ENCODE peak calls at places on chromosomes 3 and 15, in four cellular contexts. O is Peyer's patch, H is neural progenitor cell, T is SK-N-SH. Y is an unnamed sample.
A peak's percentile ranks its signal among the peaks of the same experiment; 100 is the strongest.

GRCh38 chr15:61299060-61299763 is 70.1 kb upstream of the RORA start:
- DNase-seq in H (no peak), O (no peak), T (no peak), Y (no peak)

GRCh38 chr3:107067421-107067820 is 309.8 kb upstream of the CCDC54 start:
- DNase-seq in H (no peak), O (no peak), T (no peak), Y (no peak)

GRCh38 chr3:128748527-128748926 is 22.5 kb downstream of the RAB7A start:
- DNase-seq in O (no peak), H (no peak), T (no peak), Y (no peak)

GRCh38 chr3:158717576-158717975 is 14.7 kb downstream of the RARRES1 start:
- DNase-seq in O (no peak), T (no peak), H (no peak), Y (no peak)

GRCh38 chr15:55282284-55282833 is 7.3 kb downstream of the RAB27A start:
- DNase-seq in O (no peak), T (peak; percentile 46), H (no peak), Y (no peak)

GRCh38 chr3:38646630-38647029 is 2.9 kb downstream of the SCN5A start:
- DNase-seq in T (peak; percentile 22), H (peak; percentile 74), O (no peak), Y (peak; percentile 82)

GRCh38 chr3:159860727-159861126 is 127.9 kb upstream of the IL12A start:
- DNase-seq in O (no peak), T (no peak), H (no peak), Y (no peak)

GRCh38 chr3:79361748-79362378 is 405.9 kb downstream of the ROBO1 start:
- DNase-seq in T (peak; percentile 36), O (no peak), H (peak; percentile 63), Y (no peak)

GRCh38 chr3:172461530-172462138 is 13.4 kb upstream of the GHSR start:
- DNase-seq in T (peak; percentile 55), H (peak; percentile 42), O (no peak), Y (no peak)
- TF ChIP-seq CTCF in T (peak; percentile 89), H (peak; percentile 89), O (peak; percentile 85), Y (peak; percentile 92)

DNA sequence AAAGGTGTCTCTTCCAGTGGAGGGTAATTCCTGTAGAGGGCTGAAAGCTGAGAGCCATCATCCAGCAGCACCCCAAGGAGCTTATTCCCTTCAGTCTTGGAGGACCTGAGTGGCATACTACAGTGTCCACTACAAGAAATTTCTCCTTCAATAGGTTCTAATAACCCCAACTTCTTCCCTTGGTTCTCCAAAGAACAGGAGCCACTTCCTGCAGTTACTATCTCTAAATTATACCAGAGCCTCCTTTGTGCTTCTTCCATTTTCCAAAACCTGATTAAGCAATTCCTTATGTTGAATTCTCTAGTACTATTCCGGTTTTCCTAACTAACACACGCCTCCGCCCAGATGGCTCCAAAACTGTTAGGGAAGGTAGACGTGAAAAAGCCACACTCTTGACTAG is 50.4 kb downstream of the DCLK3 start:
- DNase-seq in O (no peak), T (no peak), H (no peak), Y (no peak)
- TF ChIP-seq CTCF in O (no peak), T (no peak), H (no peak), Y (no peak)

GRCh38 chr3:185069023-185069422 is 83.8 kb downstream of the C3orf70 start:
- DNase-seq in T (no peak), H (no peak), O (no peak), Y (no peak)

GRCh38 chr3:185067173-185067572 is 85.7 kb downstream of the C3orf70 start:
- DNase-seq in H (no peak), T (no peak), O (no peak), Y (no peak)

GRCh38 chr3:185070491-185071335 is 82.1 kb downstream of the C3orf70 start:
- DNase-seq in T (peak; percentile 72), H (peak; percentile 64), O (no peak), Y (peak; percentile 90)

GRCh38 chr3:185071401-185071800 is 81.5 kb downstream of the C3orf70 start:
- DNase-seq in T (peak; percentile 48), H (no peak), O (no peak), Y (no peak)

DNA sequence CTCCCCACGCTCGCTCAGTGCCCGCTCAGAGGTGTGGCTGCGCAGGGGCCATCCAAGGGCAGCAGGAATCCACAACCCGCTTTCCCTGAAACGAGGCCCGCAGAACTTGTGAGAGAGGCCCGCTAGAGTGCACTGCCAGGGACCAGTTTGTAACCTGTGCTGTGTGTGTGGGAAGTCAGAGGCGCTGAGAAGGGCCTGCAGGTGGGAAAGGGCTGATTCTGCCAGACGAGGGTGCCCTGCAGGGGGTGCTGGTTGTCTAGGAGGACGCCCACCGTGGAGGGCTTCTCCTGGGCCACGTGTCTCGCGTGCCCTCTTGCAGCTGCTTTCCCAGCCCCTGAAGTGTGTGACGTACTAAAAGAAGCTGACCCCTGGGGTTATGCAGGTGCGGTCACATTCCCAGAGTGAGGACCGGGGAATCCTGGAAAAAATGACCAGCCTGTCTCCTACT is 83.3 kb downstream of the C3orf70 start:
- DNase-seq in H (peak; percentile 80), O (no peak), T (peak; percentile 51), Y (peak; percentile 94)
- TF ChIP-seq CTCF in H (peak; percentile 54), O (no peak), T (peak; percentile 10), Y (peak; percentile 71)

DNA sequence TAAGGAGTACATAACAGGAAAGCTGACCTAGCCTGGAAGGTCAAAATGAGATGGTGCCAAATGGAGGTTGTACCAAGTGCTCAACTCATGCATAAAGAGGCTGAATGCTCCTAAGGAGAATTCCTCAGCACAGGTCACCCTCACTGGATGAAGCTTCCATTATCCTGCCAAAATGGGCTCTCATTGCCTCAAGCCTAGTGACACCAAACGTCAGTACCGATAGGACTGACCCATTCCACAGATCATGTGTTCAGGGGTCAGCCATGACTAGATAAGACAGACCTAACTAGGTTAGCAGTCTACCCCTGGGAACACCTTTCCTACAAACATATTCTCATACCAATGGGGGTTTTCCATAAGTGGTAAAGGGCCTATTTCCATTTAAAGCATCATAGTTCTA is 160.7 kb downstream of the MEX3B start:
- DNase-seq in T (no peak), H (no peak), O (no peak), Y (no peak)
- TF ChIP-seq CTCF in T (no peak), H (no peak), O (no peak), Y (no peak)

GRCh38 chr3:167872941-167873340 is 137.4 kb downstream of the SERPINI1 start:
- DNase-seq in T (no peak), H (no peak), O (no peak), Y (no peak)
- TF ChIP-seq CTCF in T (peak; percentile 48), H (peak; percentile 35), O (no peak), Y (peak; percentile 68)

DNA sequence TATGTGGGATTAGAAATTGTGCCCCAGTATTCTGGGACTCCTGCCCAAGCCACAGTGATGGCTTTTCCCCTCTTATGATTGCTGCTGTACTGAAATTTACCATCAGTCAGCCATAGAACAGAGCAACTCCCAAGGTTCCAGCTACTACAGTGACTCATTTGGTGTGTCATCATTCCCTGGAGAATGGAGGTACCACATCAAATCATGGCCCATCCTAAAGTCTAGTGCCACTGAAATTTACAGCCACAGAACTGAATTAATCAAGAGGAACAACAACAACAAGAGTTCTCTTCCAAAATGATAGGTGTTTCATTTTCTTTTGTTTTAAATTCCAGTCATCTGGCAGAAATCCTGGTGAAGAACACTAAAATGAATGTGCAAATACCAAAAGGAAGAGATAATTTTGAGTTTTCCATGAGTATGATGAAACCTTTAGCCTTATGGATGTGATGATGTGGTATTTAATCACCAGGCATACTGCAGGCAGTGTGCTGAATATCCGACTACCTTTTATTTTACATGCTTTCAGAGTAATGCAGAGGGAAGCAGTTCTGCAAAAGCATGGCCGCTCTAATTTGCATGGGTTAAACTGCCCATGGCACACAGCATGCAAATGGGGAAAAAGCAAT is 75.6 kb upstream of the SLC2A2 start:
- DNase-seq in T (no peak), H (no peak), O (no peak), Y (no peak)
- TF ChIP-seq CTCF in T (no peak), H (no peak), O (no peak), Y (no peak)

GRCh38 chr15:94231728-94232086 is 346 bp downstream of the MCTP2 start:
- DNase-seq in O (no peak), H (peak; percentile 57), T (no peak), Y (no peak)
- TF ChIP-seq CTCF in O (peak; percentile 11), H (no peak), T (no peak), Y (no peak)

GRCh38 chr15:69951511-69952209 is 146.1 kb downstream of the TLE3 start:
- DNase-seq in O (no peak), H (no peak), T (no peak), Y (no peak)
- TF ChIP-seq CTCF in O (no peak), H (no peak), T (no peak), Y (peak; percentile 37)

GRCh38 chr3:126665221-126665936 is 10.5 kb upstream of the TXNRD3 start:
- DNase-seq in H (peak; percentile 23), O (no peak), T (no peak), Y (no peak)

GRCh38 chr3:126663257-126663656 is 8.3 kb upstream of the TXNRD3 start:
- DNase-seq in H (no peak), O (no peak), T (no peak), Y (no peak)

GRCh38 chr3:126666002-126666401 is 11.1 kb upstream of the TXNRD3 start:
- DNase-seq in H (no peak), O (no peak), T (no peak), Y (no peak)

GRCh38 chr3:126663750-126664149 is 8.8 kb upstream of the TXNRD3 start:
- DNase-seq in T (no peak), O (no peak), H (no peak), Y (no peak)

DNA sequence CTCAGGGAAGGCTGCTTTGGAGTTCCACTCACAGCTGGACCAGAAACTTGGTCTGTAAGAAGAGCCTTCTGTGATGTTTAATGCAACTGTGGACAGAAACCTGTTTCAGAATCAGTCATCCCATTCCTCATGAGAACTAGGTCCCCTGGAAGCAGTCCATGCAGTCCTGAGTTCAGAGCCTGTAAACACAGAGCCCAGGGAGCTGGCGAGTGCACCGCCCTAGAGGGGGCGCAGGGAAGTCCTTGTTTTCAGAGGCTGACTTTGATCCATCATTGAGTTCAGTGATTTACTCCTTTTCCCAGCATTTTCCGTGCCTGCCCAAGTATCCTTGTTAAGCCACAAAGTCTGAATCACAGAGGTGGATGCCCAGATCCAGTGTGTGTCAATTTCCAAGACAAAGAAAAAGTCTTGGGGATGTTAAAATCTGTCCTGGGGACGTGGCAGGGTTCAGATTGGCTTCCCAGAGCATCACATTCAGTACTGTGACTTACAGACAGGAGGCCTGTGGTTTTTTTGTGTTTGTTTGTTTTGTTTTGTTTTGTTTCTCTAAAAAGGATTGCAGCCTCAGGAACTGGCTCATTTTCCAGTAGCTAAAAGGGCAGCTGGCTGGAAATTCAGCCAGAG is 9.8 kb upstream of the TXNRD3 start:
- DNase-seq in H (peak; percentile 76), T (no peak), O (no peak), Y (peak; percentile 73)
- TF ChIP-seq CTCF in H (peak; percentile 48), T (no peak), O (no peak), Y (peak; percentile 64)

Y was measured in endodermal cell.